ENCODE peak calls at places on chromosome 22, in ten cellular contexts. R is GM18507; K is mesothelial cell of epicardium; E is posterior cingulate gyrus; L is activated effector memory CD4-positive, alpha-beta T cell treated with anti-CD3 and anti-CD28 coated beads, Interleukin-2, amount 50 U/mL, for 16 hours; T is amniotic stem cell; A is AG20443; V is activated naive CD8-positive, alpha-beta T cell treated with anti-CD3 and anti-CD28 coated beads, Interleukin-2, amount 50 U/mL, for 24 hours; C is NCI-H1105; B is GM12865. G is an unnamed sample.

GRCh38 chr22:32897400-32897799 is 95.9 kb downstream of the TIMP3 start:
- DNase-seq in K (no peak), A (no peak), L (no peak), V (no peak), B (no peak), T (peak; percentile 92), R (no peak), C (no peak), E (no peak), G (no peak)

GRCh38 chr22:46612904-46613605 is 7.1 kb upstream of the GRAMD4 start:
- DNase-seq in T (no peak), E (no peak), K (no peak), R (no peak), C (no peak), B (peak; percentile 40), A (no peak), L (peak; percentile 69), V (peak; percentile 55), G (no peak)

GRCh38 chr22:45316796-45317526 is 7.2 kb downstream of the FAM118A start:
- DNase-seq in K (no peak), V (no peak), C (no peak), R (no peak), L (no peak), B (no peak), T (no peak), A (no peak), E (no peak), G (no peak)

GRCh38 chr22:37419916-37420655 is 7.2 kb downstream of the ELFN2 start:
- DNase-seq in E (no peak), A (no peak), V (peak; percentile 33), B (peak; percentile 10), L (no peak), R (no peak), C (no peak), K (no peak), T (no peak), G (no peak)

GRCh38 chr22:27880778-27881394 is 38.2 kb downstream of the PITPNB start:
- DNase-seq in A (peak; percentile 44), B (peak; percentile 71), K (no peak), C (no peak), T (peak; percentile 23), V (no peak), L (no peak), R (no peak), E (no peak), G (peak; percentile 33)

GRCh38 chr22:24271406-24271760 is 752 bp downstream of the SPECC1L start:
- DNase-seq in T (no peak), C (no peak), R (no peak), E (no peak), A (no peak), V (no peak), B (no peak), K (no peak), L (no peak), G (no peak)

GRCh38 chr22:39723899-39724351 is 153.4 kb downstream of the CACNA1I start:
- DNase-seq in C (no peak), L (peak; percentile 50), K (no peak), R (no peak), V (no peak), B (no peak), E (peak; percentile 60), T (no peak), A (no peak), G (no peak)

GRCh38 chr22:38177926-38178604 is 3.6 kb downstream of the PLA2G6 start:
- DNase-seq in L (no peak), K (no peak), V (no peak), A (peak; percentile 84), R (no peak), C (no peak), T (peak; percentile 36), B (peak; percentile 19), E (no peak), G (peak; percentile 35)

GRCh38 chr22:27115816-27116256 is 458.4 kb downstream of the MIAT start:
- DNase-seq in C (no peak), R (no peak), K (no peak), E (no peak), V (no peak), T (no peak), L (no peak), A (peak; percentile 69), B (no peak), G (no peak)

GRCh38 chr22:45628508-45628907 is 43.1 kb upstream of the ATXN10 start:
- DNase-seq in E (peak; percentile 21), T (no peak), A (no peak), L (no peak), K (no peak), B (no peak), V (no peak), R (no peak), C (no peak), G (no peak)

GRCh38 chr22:22156716-22157499 is 87.7 kb upstream of the VPREB1 start:
- DNase-seq in T (peak; percentile 6), A (peak; percentile 73), L (peak; percentile 78), R (peak; percentile 73), B (peak; percentile 93), K (no peak), C (peak; percentile 45), E (no peak), V (peak; percentile 68), G (peak; percentile 75)

GRCh38 chr22:23089010-23089409 is 18.7 kb downstream of the GNAZ start:
- DNase-seq in C (no peak), V (no peak), B (no peak), T (no peak), E (no peak), K (no peak), L (no peak), A (no peak), R (no peak), G (no peak)

GRCh38 chr22:35446365-35446764 is 46.4 kb downstream of the MCM5 start:
- DNase-seq in V (no peak), B (no peak), T (peak; percentile 81), A (peak; percentile 77), E (peak; percentile 92), R (no peak), C (no peak), K (no peak), L (no peak), G (no peak)

GRCh38 chr22:38316340-38317236 is 645 bp downstream of the CSNK1E start:
- DNase-seq in B (peak; percentile 60), C (peak; percentile 26), V (peak; percentile 40), L (peak; percentile 85), E (peak; percentile 95), A (peak; percentile 81), R (peak; percentile 32), T (no peak), K (peak; percentile 53), G (peak; percentile 28)

GRCh38 chr22:22380098-22381030 is 128.2 kb downstream of the ZNF280B start:
- DNase-seq in T (no peak), L (no peak), E (no peak), B (peak; percentile 35), R (no peak), A (no peak), K (no peak), C (no peak), V (no peak), G (no peak)

GRCh38 chr22:36641902-36642640 is 61.5 kb downstream of the CACNG2 start:
- DNase-seq in L (no peak), A (peak; percentile 23), E (no peak), K (no peak), T (no peak), C (no peak), B (no peak), R (no peak), V (no peak), G (peak; percentile 6)

GRCh38 chr22:49487950-49488349 is 339.7 kb downstream of the BRD1 start:
- DNase-seq in E (no peak), B (no peak), R (no peak), K (no peak), C (no peak), L (no peak), V (no peak), A (no peak), T (no peak), G (no peak)

GRCh38 chr22:24681236-24681635 is 78.2 kb downstream of the GGT1 start:
- DNase-seq in R (no peak), V (no peak), A (peak; percentile 1), C (no peak), B (no peak), T (peak; percentile 23), K (no peak), E (no peak), L (no peak), G (no peak)

GRCh38 chr22:26174280-26174679 is 5.0 kb downstream of the SEZ6L start:
- DNase-seq in C (no peak), R (no peak), K (no peak), T (no peak), L (no peak), V (no peak), E (peak; percentile 92), B (no peak), A (peak; percentile 53), G (peak; percentile 15)

GRCh38 chr22:50058338-50059184 is 463 bp upstream of the TTLL8 start:
- DNase-seq in T (no peak), E (peak; percentile 43), A (no peak), V (no peak), B (no peak), R (no peak), K (no peak), L (no peak), C (no peak), G (no peak)

GRCh38 chr22:42994917-42995562 is 19.9 kb downstream of the PACSIN2 start:
- DNase-seq in E (peak; percentile 61), K (no peak), L (no peak), T (peak; percentile 86), C (no peak), A (peak; percentile 78), V (no peak), R (no peak), B (peak; percentile 63), G (no peak)

GRCh38 chr22:37228106-37229011 is 15.7 kb downstream of the RAC2 start:
- DNase-seq in L (peak; percentile 81), K (no peak), T (no peak), C (no peak), E (no peak), R (no peak), A (peak; percentile 36), V (peak; percentile 58), B (no peak), G (no peak)

GRCh38 chr22:30634477-30635233 is 926 bp upstream of the SLC35E4 start:
- DNase-seq in T (peak; percentile 72), R (peak; percentile 88), C (peak; percentile 70), B (peak; percentile 93), E (peak; percentile 97), K (peak; percentile 74), A (peak; percentile 92), L (peak; percentile 97), V (peak; percentile 93), G (peak; percentile 80)

GRCh38 chr22:21642584-21643448 is 714 bp downstream of the SDF2L1 start:
- DNase-seq in E (no peak), V (peak; percentile 75), B (peak; percentile 77), R (no peak), A (peak; percentile 58), C (peak; percentile 58), L (peak; percentile 85), T (peak; percentile 30), K (no peak), G (peak; percentile 63)

GRCh38 chr22:29154364-29155048 is 51.2 kb upstream of the EMID1 start:
- DNase-seq in R (peak; percentile 64), T (peak; percentile 40), E (peak; percentile 96), B (peak; percentile 72), A (peak; percentile 92), C (peak; percentile 55), K (peak; percentile 80), L (peak; percentile 85), V (peak; percentile 77), G (peak; percentile 59)

GRCh38 chr22:23110922-23111527 is 30.8 kb downstream of the RSPH14 start:
- DNase-seq in R (no peak), E (no peak), B (no peak), V (no peak), K (no peak), T (no peak), A (no peak), C (no peak), L (no peak), G (peak; percentile 87)

GRCh38 chr22:40177738-40178416 is at the start of gene TNRC6B:
- DNase-seq in E (no peak), C (peak; percentile 89), L (peak; percentile 87), B (peak; percentile 97), R (peak; percentile 65), K (no peak), T (peak; percentile 92), V (peak; percentile 55), A (peak; percentile 82), G (peak; percentile 91)

GRCh38 chr22:27588273-27588672 is 213.3 kb downstream of the MN1 start:
- DNase-seq in R (no peak), T (no peak), E (no peak), B (no peak), V (no peak), A (no peak), C (no peak), K (no peak), L (no peak), G (no peak)

G was measured in NCI-H345.